ENCODE peak calls at places on chromosome 9, in five cellular contexts. H is EH; I is dermis microvascular lymphatic vessel endothelial cell; Q is central memory CD8-positive, alpha-beta T cell; D is GDM1. L is an unnamed sample.
A peak's percentile ranks its signal among the peaks of the same experiment; 100 is the strongest.

GRCh38 chr9:130935660-130936271 is 3.3 kb downstream of the FIBCD1 start:
- DNase-seq in Q (no peak), D (no peak), I (no peak), H (peak; percentile 31), L (no peak)

GRCh38 chr9:22240619-22241018 is 206.0 kb upstream of the DMRTA1 start:
- DNase-seq in D (no peak), Q (no peak), H (peak; percentile 54), I (peak; percentile 60), L (peak; percentile 67)

GRCh38 chr9:21656776-21657637 is 145.4 kb upstream of the MTAP start:
- DNase-seq in H (peak; percentile 80), Q (no peak), D (no peak), I (no peak), L (peak; percentile 90)

GRCh38 chr9:21455320-21455719 is 15.1 kb downstream of the IFNA1 start:
- DNase-seq in D (peak; percentile 9), H (peak; percentile 59), Q (no peak), I (peak; percentile 49), L (peak; percentile 65)

GRCh38 chr9:116303270-116303904 is 149.8 kb downstream of the PAPPA start:
- DNase-seq in Q (no peak), H (peak; percentile 20), D (no peak), I (no peak), L (no peak)

GRCh38 chr9:116945817-116946216 is 258.7 kb downstream of the TRIM32 start:
- DNase-seq in Q (no peak), H (no peak), D (no peak), I (no peak), L (no peak)

GRCh38 chr9:17318821-17319320 is 184.0 kb downstream of the CNTLN start:
- DNase-seq in D (no peak), Q (no peak), I (no peak), H (peak; percentile 37), L (peak; percentile 13)

GRCh38 chr9:125549465-125550215 is 157.4 kb downstream of the MAPKAP1 start:
- DNase-seq in I (no peak), D (no peak), H (peak; percentile 44), Q (no peak), L (peak; percentile 79)

GRCh38 chr9:72925126-72925810 is 27.6 kb downstream of the ALDH1A1 start:
- DNase-seq in H (peak; percentile 32), I (peak; percentile 91), D (no peak), Q (no peak), L (no peak)

GRCh38 chr9:15936316-15936869 is 383.6 kb downstream of the CCDC171 start:
- DNase-seq in D (no peak), H (peak; percentile 88), Q (no peak), I (peak; percentile 0), L (peak; percentile 55)

GRCh38 chr9:86909388-86909787 is 37.9 kb downstream of the GAS1 start:
- DNase-seq in I (no peak), H (peak; percentile 18), D (no peak), Q (no peak), L (peak; percentile 73)

GRCh38 chr9:36317766-36318165 is 59.5 kb upstream of the GNE start:
- DNase-seq in I (peak; percentile 17), Q (no peak), D (no peak), H (no peak), L (no peak)

GRCh38 chr9:69882998-69883565 is 62.5 kb downstream of the CFAP95 start:
- DNase-seq in I (no peak), Q (no peak), H (peak; percentile 34), D (no peak), L (no peak)

GRCh38 chr9:99269429-99269828 is 47.3 kb downstream of the SEC61B start:
- DNase-seq in D (no peak), Q (no peak), I (peak; percentile 55), H (peak; percentile 96), L (peak; percentile 87)

GRCh38 chr9:123749580-123750202 is 180.2 kb downstream of the DENND1A start:
- DNase-seq in H (peak; percentile 13), Q (no peak), I (no peak), D (no peak), L (no peak)

GRCh38 chr9:70805953-70806352 is 315.5 kb downstream of the TRPM3 start:
- DNase-seq in H (no peak), D (no peak), Q (no peak), I (no peak), L (no peak)

GRCh38 chr9:105138306-105138801 is 106.1 kb upstream of the SLC44A1 start:
- DNase-seq in H (no peak), I (no peak), Q (no peak), D (no peak), L (no peak)